ENCODE peak calls at places on chromosomes 3 and 15, in five cellular contexts. Z is K562, L is SK-N-SH, H is GM12878, X is HepG2. V is an unnamed sample.

GRCh38 chr3:195105841-195106417 is 165.0 kb downstream of the XXYLT1 start:
- DNase-seq in Z (no peak), L (no peak), H (no peak), X (no peak), V (no peak)

GRCh38 chr3:2098398-2099027 is at the start of gene CNTN4:
- DNase-seq in Z (no peak), L (peak; percentile 98), H (no peak), X (peak; percentile 24), V (peak; percentile 89)

GRCh38 chr3:178203650-178204049 is 332.6 kb upstream of the KCNMB2 start:
- DNase-seq in Z (no peak), L (no peak), H (no peak), X (no peak), V (no peak)

GRCh38 chr3:12891391-12891984 is 50.1 kb upstream of the RPL32 start:
- DNase-seq in Z (no peak), L (no peak), H (no peak), X (no peak), V (no peak)

GRCh38 chr15:70852501-70853269 is 1.3 kb downstream of the LARP6 start:
- DNase-seq in Z (no peak), L (no peak), H (no peak), X (no peak), V (no peak)

GRCh38 chr3:61601831-61602230 is 40.5 kb downstream of the PTPRG start:
- DNase-seq in Z (no peak), L (no peak), H (no peak), X (no peak), V (no peak)

GRCh38 chr3:109973733-109974132 is 636.4 kb upstream of the DPPA4 start:
- DNase-seq in Z (no peak), L (no peak), H (no peak), X (no peak), V (no peak)

GRCh38 chr3:195213639-195214315 is 57.2 kb downstream of the XXYLT1 start:
- DNase-seq in Z (no peak), L (no peak), H (no peak), X (no peak), V (no peak)

GRCh38 chr15:75452968-75453702 is 1.6 kb upstream of the SIN3A start:
- DNase-seq in Z (peak; percentile 73), L (no peak), H (peak; percentile 30), X (peak; percentile 42), V (no peak)

GRCh38 chr15:76150508-76150907 is 90.7 kb downstream of the TMEM266 start:
- DNase-seq in Z (no peak), L (no peak), H (no peak), X (no peak), V (no peak)

GRCh38 chr3:78659386-78659987 is 1108.3 kb downstream of the ROBO1 start:
- DNase-seq in Z (peak; percentile 54), L (peak; percentile 21), H (no peak), X (peak; percentile 29), V (peak; percentile 17)

GRCh38 chr15:28111552-28111951 is 12.4 kb upstream of the OCA2 start:
- DNase-seq in Z (no peak), L (peak; percentile 16), H (no peak), X (no peak), V (no peak)

GRCh38 chr3:124117486-124117885 is 125.6 kb upstream of the ROPN1 start:
- DNase-seq in Z (no peak), L (no peak), H (no peak), X (no peak), V (no peak)

GRCh38 chr15:80076321-80077318 is 17.1 kb downstream of the ZFAND6 start:
- DNase-seq in Z (no peak), L (no peak), H (no peak), X (peak; percentile 54), V (no peak)

GRCh38 chr3:192894676-192895075 is 23.0 kb downstream of the MB21D2 start:
- DNase-seq in Z (no peak), L (no peak), H (no peak), X (no peak), V (no peak)

GRCh38 chr3:187287231-187287630 is 4.3 kb downstream of the MASP1 start:
- DNase-seq in Z (no peak), L (no peak), H (no peak), X (no peak), V (no peak)

GRCh38 chr3:177561769-177562360 is 364.6 kb upstream of the TBL1XR1 start:
- DNase-seq in Z (no peak), L (peak; percentile 80), H (no peak), X (no peak), V (no peak)

GRCh38 chr3:127152676-127153505 is 40.0 kb upstream of the PRR23E start:
- DNase-seq in Z (no peak), L (no peak), H (no peak), X (no peak), V (no peak)

GRCh38 chr15:65344909-65345275 is 32.9 kb downstream of the IGDCC3 start:
- DNase-seq in Z (no peak), L (peak; percentile 20), H (no peak), X (no peak), V (no peak)

GRCh38 chr15:53437985-53438841 is 321.2 kb downstream of the WDR72 start:
- DNase-seq in Z (no peak), L (no peak), H (no peak), X (peak; percentile 37), V (no peak)

GRCh38 chr15:48856947-48857346 is 21.0 kb upstream of the EID1 start:
- DNase-seq in Z (no peak), L (no peak), H (no peak), X (no peak), V (no peak)

GRCh38 chr3:127889976-127890650 is 24.9 kb upstream of the KBTBD12 start:
- DNase-seq in Z (no peak), L (no peak), H (no peak), X (no peak), V (peak; percentile 19)

GRCh38 chr3:167520656-167521360 is 47.0 kb upstream of the SERPINI2 start:
- DNase-seq in Z (no peak), L (no peak), H (no peak), X (no peak), V (no peak)

DNA sequence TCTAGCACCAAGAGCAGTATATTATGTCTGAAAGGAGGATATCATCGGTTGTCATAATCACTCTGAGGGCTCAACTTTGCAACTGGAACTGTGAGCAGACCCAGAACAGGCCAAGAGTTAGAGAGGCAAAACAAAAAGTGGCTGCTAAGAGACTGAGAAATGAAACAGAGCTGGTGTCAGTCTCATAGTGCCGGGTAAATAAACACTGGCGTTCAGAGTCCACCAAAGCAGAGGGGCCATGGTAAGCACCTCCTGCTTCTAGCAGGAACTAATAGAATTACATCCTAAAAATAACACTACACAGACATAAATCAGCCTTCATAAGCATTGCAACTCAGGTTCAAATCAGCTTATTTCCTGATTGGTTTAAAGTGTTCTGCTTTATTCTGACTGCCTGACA is 10.3 kb upstream of the IL12A start:
- DNase-seq in Z (no peak), L (peak; percentile 13), H (no peak), X (peak; percentile 80), V (no peak)
- TF ChIP-seq FOXM1 in Z (no peak), L (no peak), H (no peak), X (no peak), V (no peak)

GRCh38 chr3:105130911-105131310 is 235.8 kb upstream of the ALCAM start:
- DNase-seq in Z (no peak), L (no peak), H (no peak), X (no peak), V (no peak)
- TF ChIP-seq FOXM1 in Z (no peak), L (no peak), H (no peak), X (no peak), V (no peak)

GRCh38 chr3:66763294-66763693 is 234.8 kb upstream of the KBTBD8 start:
- DNase-seq in Z (no peak), L (no peak), H (no peak), X (no peak), V (no peak)
- TF ChIP-seq FOXM1 in Z (no peak), L (no peak), H (no peak), X (no peak), V (no peak)

GRCh38 chr3:130258532-130258952 is 86.9 kb upstream of the COL6A5 start:
- DNase-seq in Z (peak; percentile 67), L (no peak), H (no peak), X (no peak), V (no peak)
- TF ChIP-seq FOXM1 in Z (no peak), L (no peak), H (no peak), X (no peak), V (no peak)

GRCh38 chr3:94246136-94246535 is 183.3 kb downstream of the NSUN3 start:
- DNase-seq in Z (no peak), L (no peak), H (no peak), X (no peak), V (no peak)

GRCh38 chr3:94252316-94252715 is 189.5 kb downstream of the NSUN3 start:
- DNase-seq in Z (no peak), L (no peak), H (no peak), X (no peak), V (no peak)

GRCh38 chr3:94249491-94250079 is 186.7 kb downstream of the NSUN3 start:
- DNase-seq in Z (peak; percentile 66), L (peak; percentile 38), H (peak; percentile 7), X (peak; percentile 44), V (peak; percentile 71)
- TF ChIP-seq FOXM1 in Z (no peak), L (no peak), H (no peak), X (no peak), V (no peak)

GRCh38 chr3:50626406-50626805 is 9.5 kb downstream of the MAPKAPK3 start:
- DNase-seq in Z (no peak), L (no peak), H (no peak), X (no peak), V (no peak)

GRCh38 chr3:50625131-50625878 is 8.4 kb downstream of the MAPKAPK3 start:
- DNase-seq in Z (no peak), L (no peak), H (no peak), X (no peak), V (no peak)

GRCh38 chr3:50625879-50626182 is 8.9 kb downstream of the MAPKAPK3 start:
- DNase-seq in Z (no peak), L (no peak), H (no peak), X (no peak), V (no peak)

GRCh38 chr3:50628601-50629000 is 11.7 kb downstream of the MAPKAPK3 start:
- DNase-seq in Z (no peak), L (no peak), H (no peak), X (no peak), V (no peak)

GRCh38 chr3:50627407-50628051 is 10.6 kb downstream of the MAPKAPK3 start:
- DNase-seq in Z (peak; percentile 30), L (peak; percentile 49), H (no peak), X (no peak), V (peak; percentile 33)
- TF ChIP-seq FOXM1 in Z (no peak), L (no peak), H (no peak), X (no peak), V (no peak)

GRCh38 chr3:138344754-138345153 is 3.6 kb upstream of the MRAS start:
- DNase-seq in Z (no peak), L (no peak), H (no peak), X (no peak), V (no peak)
- TF ChIP-seq FOXM1 in Z (no peak), L (no peak), H (no peak), X (no peak), V (no peak)